ENCODE peak calls at places on chromosomes 2 and 18, in ten cellular contexts. R, T, A, F, E, N, Y, K, P and G are unnamed samples.

GRCh38 chr2:20633794-20634259 is 17.1 kb downstream of the HS1BP3 start:
- DNase-seq in E (no peak), A (no peak), R (peak; percentile 77), K (peak; percentile 88), N (no peak), T (no peak), Y (no peak), F (peak; percentile 82), P (peak; percentile 83), G (no peak)

GRCh38 chr2:209496586-209496982 is 72.7 kb downstream of the MAP2 start:
- DNase-seq in K (no peak), P (no peak), N (no peak), F (no peak), T (no peak), E (no peak), A (no peak), Y (no peak), R (no peak), G (no peak)

GRCh38 chr18:46360102-46360699 is 256.0 kb downstream of the HAUS1 start:
- DNase-seq in E (no peak), R (no peak), A (no peak), T (no peak), K (no peak), F (no peak), N (no peak), Y (no peak), P (no peak), G (no peak)

GRCh38 chr2:168758970-168759820 is 43.2 kb upstream of the NOSTRIN start:
- DNase-seq in P (no peak), F (no peak), N (peak; percentile 22), R (no peak), E (no peak), K (no peak), T (no peak), Y (no peak), A (peak; percentile 37), G (peak; percentile 18)

GRCh38 chr2:43020990-43021677 is 205.3 kb downstream of the ZFP36L2 start:
- DNase-seq in F (no peak), N (no peak), K (no peak), A (no peak), R (no peak), E (no peak), T (no peak), P (no peak), Y (no peak), G (no peak)

GRCh38 chr2:173354073-173354600 is 535 bp upstream of the CDCA7 start:
- DNase-seq in R (no peak), T (no peak), P (no peak), Y (no peak), A (peak; percentile 61), F (no peak), E (no peak), K (no peak), N (peak; percentile 35), G (no peak)

GRCh38 chr18:5455644-5456043 is 88.2 kb downstream of the EPB41L3 start:
- DNase-seq in T (no peak), F (no peak), A (no peak), Y (no peak), N (no peak), K (no peak), E (no peak), P (no peak), R (no peak), G (no peak)

GRCh38 chr2:84958135-84959044 is 12.6 kb upstream of the KCMF1 start:
- DNase-seq in E (no peak), Y (no peak), T (no peak), F (peak; percentile 55), P (peak; percentile 62), A (peak; percentile 96), R (no peak), K (peak; percentile 62), N (no peak), G (peak; percentile 67)

GRCh38 chr2:240644859-240645301 is 19.6 kb downstream of the GPR35 start:
- DNase-seq in E (peak; percentile 47), R (no peak), P (peak; percentile 14), T (peak; percentile 5), K (no peak), A (no peak), Y (no peak), N (no peak), F (no peak), G (no peak)

GRCh38 chr2:148042219-148042618 is 21.3 kb downstream of the MBD5 start:
- DNase-seq in P (no peak), Y (no peak), N (no peak), A (no peak), E (no peak), T (no peak), R (no peak), K (no peak), F (no peak), G (no peak)

GRCh38 chr2:8472545-8473361 is 209.1 kb upstream of the ID2 start:
- DNase-seq in N (no peak), A (no peak), P (no peak), E (no peak), F (no peak), R (no peak), T (no peak), Y (peak; percentile 43), K (peak; percentile 29), G (no peak)

GRCh38 chr2:128318776-128319456 is at the start of gene HS6ST1:
- DNase-seq in N (peak; percentile 83), R (peak; percentile 90), Y (peak; percentile 92), P (peak; percentile 91), F (peak; percentile 91), A (peak; percentile 60), E (peak; percentile 92), K (peak; percentile 91), T (peak; percentile 76), G (peak; percentile 87)
- TF ChIP-seq POLR2A in N (no peak), R (no peak), Y (peak; percentile 85), P (no peak), F (no peak), A (peak; percentile 82), E (no peak), K (no peak), T (no peak), G (peak; percentile 85)

DNA sequence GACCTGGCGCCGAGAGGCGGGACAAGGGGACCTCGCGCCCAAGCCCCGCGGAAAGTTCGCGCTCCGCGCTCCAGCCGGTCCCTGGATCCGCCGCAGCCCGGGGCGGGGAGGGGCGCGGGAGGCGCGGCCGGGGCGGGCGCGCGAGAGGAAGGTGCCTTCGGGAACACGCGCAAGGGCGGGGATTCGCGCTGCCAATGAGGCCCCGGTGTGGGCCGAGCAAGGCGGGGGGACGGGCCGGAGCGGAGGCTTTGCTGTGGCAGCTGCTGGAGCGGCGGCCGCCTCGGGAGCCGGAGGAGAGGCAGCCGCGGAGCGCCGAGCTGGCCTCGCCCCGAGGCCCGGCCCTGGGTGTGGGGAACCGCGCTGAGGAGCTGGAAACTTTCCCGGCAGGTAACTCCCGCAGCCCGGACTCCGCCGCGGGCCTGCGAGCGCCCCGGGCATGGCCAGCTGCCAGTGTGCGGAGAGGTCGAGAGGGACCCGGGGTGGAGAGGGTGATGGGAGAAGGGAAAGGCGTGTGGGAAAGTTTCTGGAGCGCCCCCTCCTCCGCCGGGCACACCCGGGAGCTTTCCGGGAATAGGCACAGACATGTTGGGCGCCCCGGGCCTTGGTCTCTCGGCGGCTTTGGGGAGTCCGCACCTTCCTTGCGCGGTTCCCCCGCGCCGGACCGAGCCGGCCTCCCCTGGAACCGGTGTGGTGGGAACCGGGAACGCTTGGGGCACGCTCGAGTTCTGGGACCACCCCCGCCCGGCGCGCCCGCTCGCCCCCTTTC is at the start of gene TANC1:
- DNase-seq in T (peak; percentile 91), N (peak; percentile 75), K (peak; percentile 96), Y (peak; percentile 97), P (peak; percentile 96), F (peak; percentile 96), E (no peak), R (peak; percentile 97), A (peak; percentile 72), G (peak; percentile 65)
- TF ChIP-seq POLR2A in T (no peak), N (no peak), K (peak; percentile 89), Y (peak; percentile 97), P (peak; percentile 62), F (peak; percentile 96), E (peak; percentile 77), R (peak; percentile 98), A (peak; percentile 71), G (peak; percentile 86)

GRCh38 chr18:36490907-36491306 is 193.4 kb downstream of the FHOD3 start:
- DNase-seq in E (no peak), K (no peak), A (no peak), F (no peak), Y (no peak), T (no peak), P (no peak), N (no peak), R (no peak), G (no peak)

GRCh38 chr18:36496022-36496421 is 198.5 kb downstream of the FHOD3 start:
- DNase-seq in F (no peak), E (no peak), Y (no peak), T (no peak), N (no peak), R (no peak), P (no peak), K (no peak), A (no peak), G (no peak)

GRCh38 chr18:36492604-36493329 is 195.3 kb downstream of the FHOD3 start:
- DNase-seq in N (no peak), T (no peak), Y (no peak), R (no peak), F (no peak), K (no peak), A (no peak), E (no peak), P (no peak), G (no peak)

DNA sequence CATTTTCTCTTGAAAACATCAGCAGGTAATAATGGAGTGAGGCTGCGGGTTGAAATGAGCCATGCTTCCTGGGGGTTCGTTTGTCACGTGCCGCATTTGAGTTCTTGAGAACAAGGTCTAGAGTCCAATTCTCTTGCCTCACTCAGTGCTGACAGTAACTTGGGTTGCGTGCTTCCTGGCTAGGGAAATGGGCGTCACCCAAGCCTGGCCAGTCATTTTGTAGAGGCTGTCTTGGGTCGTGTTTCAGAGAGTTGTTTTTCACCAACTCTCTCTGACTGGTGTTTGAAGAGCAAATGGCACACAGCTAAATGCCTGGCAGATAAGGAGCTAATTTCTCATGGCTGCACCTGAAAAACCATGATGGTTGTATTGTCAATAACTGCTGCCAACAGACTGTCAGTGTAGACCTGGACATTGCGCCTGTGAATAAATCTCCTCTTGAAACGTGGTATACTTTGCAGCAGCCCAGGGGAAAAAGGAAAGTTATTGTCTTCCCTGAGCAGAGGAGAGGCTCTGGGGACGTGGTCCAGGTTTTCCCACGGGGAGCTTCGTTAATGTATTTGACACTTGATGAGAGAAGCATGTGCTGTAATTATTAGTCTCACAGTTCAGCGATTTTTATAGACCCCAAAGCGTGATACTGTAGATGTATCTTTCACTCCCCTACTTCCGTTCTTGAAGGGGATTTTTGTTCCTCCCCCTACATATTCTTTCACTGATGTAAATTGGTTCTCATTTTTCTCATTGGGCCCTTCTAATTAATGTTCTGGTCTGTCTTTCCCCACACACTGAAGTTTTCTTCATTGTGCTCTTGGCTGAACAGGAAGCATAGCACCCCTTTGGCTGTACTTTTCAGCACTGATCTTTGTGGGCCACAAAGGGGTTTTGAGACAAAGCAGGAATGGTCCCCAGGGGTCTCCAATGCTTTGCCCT is 196.1 kb downstream of the FHOD3 start:
- DNase-seq in R (peak; percentile 66), E (no peak), N (no peak), K (no peak), A (no peak), P (no peak), Y (no peak), T (no peak), F (no peak), G (no peak)
- TF ChIP-seq POLR2A in R (no peak), E (no peak), N (no peak), K (no peak), A (no peak), P (no peak), Y (no peak), T (no peak), F (no peak), G (no peak)

GRCh38 chr2:190334479-190335224 is 8.7 kb upstream of the INPP1 start:
- DNase-seq in N (no peak), R (no peak), A (peak; percentile 56), Y (peak; percentile 72), E (no peak), K (no peak), F (no peak), T (no peak), P (no peak), G (no peak)
- TF ChIP-seq POLR2A in N (no peak), R (no peak), A (no peak), Y (peak; percentile 76), E (no peak), K (no peak), F (no peak), T (no peak), P (no peak), G (no peak)